ENCODE peak calls at places on chromosomes 1 and 21, in seven cellular contexts. H is tibial artery, U is sigmoid colon, D is tibial nerve, C is astrocyte, P is body of pancreas, B is endothelial cell. Z is an unnamed sample.

GRCh38 chr1:16012590-16013219 is 5.1 kb downstream of the HSPB7 start:
- DNase-seq in H (peak), U (peak), D (peak), C (peak), P (peak), B (no peak), Z (peak)

GRCh38 chr1:66351913-66352312 is 182.0 kb upstream of the SGIP1 start:
- DNase-seq in H (no peak), U (no peak), D (no peak), C (no peak), P (no peak), B (no peak), Z (no peak)

GRCh38 chr1:182003025-182003725 is 58.3 kb downstream of the ZNF648 start:
- DNase-seq in H (no peak), U (no peak), D (no peak), C (no peak), P (no peak), B (no peak), Z (no peak)

GRCh38 chr1:213585402-213585801 is 402.4 kb upstream of the PROX1 start:
- DNase-seq in H (no peak), U (no peak), D (no peak), C (no peak), P (peak), B (no peak), Z (no peak)

GRCh38 chr21:42269382-42269781 is 45.8 kb downstream of the TFF3 start:
- DNase-seq in H (no peak), U (no peak), D (no peak), C (no peak), P (no peak), B (no peak), Z (no peak)

GRCh38 chr1:78254517-78254916 is 208.8 kb downstream of the GIPC2 start:
- DNase-seq in H (no peak), U (no peak), D (no peak), C (peak), P (no peak), B (no peak), Z (no peak)

GRCh38 chr1:10054465-10054864 is 21.7 kb downstream of the UBE4B start:
- DNase-seq in H (no peak), U (no peak), D (no peak), C (no peak), P (no peak), B (no peak), Z (no peak)

GRCh38 chr1:7450772-7451171 is 320.3 kb upstream of the VAMP3 start:
- DNase-seq in H (no peak), U (no peak), D (no peak), C (no peak), P (no peak), B (no peak), Z (no peak)

GRCh38 chr1:224170748-224171478 is 12.1 kb upstream of the DEGS1 start:
- DNase-seq in H (no peak), U (no peak), D (no peak), C (no peak), P (peak), B (no peak), Z (peak)

GRCh38 chr1:31575373-31576140 is 758 bp upstream of the TINAGL1 start:
- DNase-seq in H (no peak), U (peak), D (no peak), C (no peak), P (peak), B (no peak), Z (no peak)

GRCh38 chr1:17028662-17029188 is 17.0 kb upstream of the ATP13A2 start:
- DNase-seq in H (no peak), U (peak), D (no peak), C (no peak), P (peak), B (no peak), Z (no peak)

GRCh38 chr1:45804671-45804973 is 1.2 kb downstream of the MAST2 start:
- DNase-seq in H (no peak), U (no peak), D (no peak), C (no peak), P (no peak), B (no peak), Z (no peak)

GRCh38 chr1:209425959-209426358 is 157.6 kb upstream of the CAMK1G start:
- DNase-seq in H (no peak), U (no peak), D (no peak), C (no peak), P (no peak), B (no peak), Z (no peak)

GRCh38 chr1:205286335-205286950 is 35.1 kb downstream of the NUAK2 start:
- DNase-seq in H (no peak), U (no peak), D (no peak), C (peak), P (no peak), B (no peak), Z (peak)

GRCh38 chr1:1314237-1314586 is 5.8 kb downstream of the PUSL1 start:
- DNase-seq in H (no peak), U (no peak), D (no peak), C (no peak), P (no peak), B (no peak), Z (no peak)

GRCh38 chr1:229229137-229229720 is 41.7 kb upstream of the RAB4A start:
- DNase-seq in H (no peak), U (peak), D (no peak), C (no peak), P (peak), B (peak), Z (no peak)

GRCh38 chr1:7267493-7267892 is 482.2 kb downstream of the CAMTA1 start:
- DNase-seq in H (no peak), U (no peak), D (no peak), C (peak), P (no peak), B (no peak), Z (no peak)

GRCh38 chr21:46532080-46532479 is 72.8 kb downstream of the S100B start:
- DNase-seq in H (no peak), U (no peak), D (no peak), C (no peak), P (no peak), B (no peak), Z (peak)

GRCh38 chr1:11850121-11850520 is 2.5 kb upstream of the NPPA start:
- DNase-seq in H (no peak), U (no peak), D (no peak), C (no peak), P (no peak), B (no peak), Z (no peak)

GRCh38 chr21:37758997-37759396 is 157.3 kb downstream of the KCNJ6 start:
- DNase-seq in H (no peak), U (no peak), D (no peak), C (peak), P (peak), B (peak), Z (no peak)

GRCh38 chr1:57269621-57270235 is 154.1 kb downstream of the DAB1 start:
- DNase-seq in H (no peak), U (no peak), D (no peak), C (no peak), P (no peak), B (no peak), Z (no peak)

GRCh38 chr1:10888289-10888688 is 91.8 kb upstream of the CASZ1 start:
- DNase-seq in H (no peak), U (no peak), D (no peak), C (no peak), P (no peak), B (peak), Z (no peak)

GRCh38 chr1:52264530-52265115 is 101.4 kb downstream of the CC2D1B start:
- DNase-seq in H (no peak), U (no peak), D (no peak), C (peak), P (no peak), B (no peak), Z (no peak)
- TF ChIP-seq CTCF in H (no peak), U (no peak), D (no peak), C (no peak), P (no peak), B (no peak), Z (no peak)

DNA sequence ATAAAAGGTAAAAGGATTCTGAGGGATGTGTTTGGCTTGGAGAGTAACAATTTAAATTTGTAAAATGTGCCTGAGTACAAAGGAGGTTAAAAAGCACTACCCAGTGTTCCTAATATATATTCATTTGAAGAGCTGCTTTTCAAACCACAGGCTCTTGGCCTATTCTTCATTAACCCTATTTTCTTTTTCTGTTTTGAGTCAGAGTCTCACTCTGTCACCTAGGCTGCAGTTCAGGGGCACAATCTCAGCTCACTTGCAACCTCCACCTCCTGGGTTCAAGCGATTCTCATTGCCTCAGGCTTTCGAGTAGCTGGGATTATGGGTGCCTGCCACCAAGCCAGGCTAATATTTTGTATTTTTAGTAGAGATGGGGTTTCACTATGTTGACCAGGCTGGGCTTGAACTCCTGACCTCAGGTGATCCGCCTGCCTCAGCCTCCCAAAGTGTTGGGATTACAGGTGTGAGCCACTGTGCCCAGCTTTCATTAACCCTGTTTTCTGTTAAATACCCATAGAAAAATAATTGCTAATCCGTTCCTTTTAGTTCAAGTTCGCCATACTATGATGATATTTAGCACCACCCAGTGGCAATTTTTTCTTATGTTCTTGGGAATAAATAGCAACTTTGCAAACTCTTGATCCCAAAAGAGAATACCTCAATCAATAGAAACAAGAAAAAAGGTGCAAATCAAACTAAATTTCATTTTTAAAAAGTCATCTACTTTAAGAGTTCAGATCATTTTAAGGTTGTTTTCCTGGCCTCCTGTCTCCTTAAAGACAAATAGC is 30.5 kb downstream of the ZBTB8OS start:
- DNase-seq in H (no peak), U (no peak), D (peak), C (no peak), P (no peak), B (no peak), Z (no peak)
- TF ChIP-seq CTCF in H (no peak), U (no peak), D (no peak), C (no peak), P (peak), B (no peak), Z (no peak)

GRCh38 chr1:58782308-58783089 is 1.3 kb downstream of the JUN start:
- DNase-seq in H (peak), U (peak), D (peak), C (peak), P (peak), B (peak), Z (peak)
- TF ChIP-seq CTCF in H (no peak), U (no peak), D (no peak), C (no peak), P (no peak), B (no peak), Z (peak)

GRCh38 chr1:20600156-20600555 is 11.3 kb downstream of the CDA start:
- DNase-seq in H (no peak), U (no peak), D (no peak), C (no peak), P (no peak), B (no peak), Z (no peak)

GRCh38 chr1:20602851-20603450 is 14.1 kb downstream of the CDA start:
- DNase-seq in H (no peak), U (no peak), D (no peak), C (no peak), P (no peak), B (no peak), Z (no peak)

GRCh38 chr1:20601123-20601825 is 12.4 kb downstream of the CDA start:
- DNase-seq in H (no peak), U (no peak), D (no peak), C (peak), P (no peak), B (no peak), Z (no peak)

GRCh38 chr1:20604678-20605077 is 15.8 kb downstream of the CDA start:
- DNase-seq in H (no peak), U (no peak), D (no peak), C (no peak), P (no peak), B (no peak), Z (no peak)

DNA sequence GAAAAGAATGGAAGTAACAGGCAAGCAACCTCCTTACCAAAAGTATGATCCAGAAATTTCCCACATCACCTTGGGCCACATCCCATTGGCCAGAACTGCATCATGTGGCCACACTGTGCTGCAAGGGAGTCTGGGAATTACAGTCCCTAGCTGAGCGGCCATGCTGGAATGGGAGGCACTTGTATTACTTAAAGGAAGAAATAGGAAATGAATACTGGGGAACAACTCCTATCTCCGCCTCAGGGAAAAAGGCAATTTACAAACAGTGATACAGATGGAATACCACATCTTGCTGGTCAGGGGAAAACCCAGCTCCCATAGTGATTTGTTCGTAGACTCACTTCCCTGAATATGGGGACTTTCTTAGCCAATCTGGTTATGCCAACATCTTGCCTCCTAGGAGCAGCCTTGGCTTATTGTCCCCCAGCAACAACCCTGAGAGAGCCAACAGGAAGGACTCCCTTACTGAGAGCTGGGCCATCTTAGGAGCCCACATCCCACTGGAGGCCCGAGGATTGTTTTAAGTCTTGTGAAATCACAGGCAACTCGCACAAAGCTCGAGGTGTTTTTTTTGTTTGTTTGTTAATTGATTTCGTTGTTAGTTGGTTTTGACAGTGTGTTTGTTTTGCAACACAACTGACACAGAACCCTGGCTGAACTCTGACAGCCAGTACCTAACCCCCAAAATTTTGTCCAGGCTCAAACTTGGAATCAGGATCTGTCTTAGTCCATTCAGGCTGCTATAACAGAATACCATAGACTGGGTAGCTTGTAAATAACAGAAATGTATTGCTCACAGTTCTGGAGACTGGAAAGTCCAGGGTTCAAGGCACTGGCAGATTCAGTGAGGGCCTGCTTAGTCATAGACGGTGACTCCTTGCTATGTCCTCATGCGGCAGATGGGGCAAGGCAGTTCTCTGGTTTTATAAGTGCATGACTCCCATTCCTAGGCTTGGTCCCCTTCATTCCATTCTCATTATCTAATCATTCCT is 14.9 kb downstream of the CDA start:
- DNase-seq in H (no peak), U (no peak), D (no peak), C (peak), P (no peak), B (no peak), Z (no peak)
- TF ChIP-seq CTCF in H (no peak), U (no peak), D (no peak), C (no peak), P (no peak), B (no peak), Z (no peak)

GRCh38 chr1:147815503-147815902 is 55.1 kb upstream of the GJA5 start:
- DNase-seq in H (no peak), U (no peak), D (no peak), C (no peak), P (no peak), B (no peak), Z (no peak)
- TF ChIP-seq CTCF in H (no peak), U (no peak), D (no peak), C (no peak), P (no peak), B (no peak), Z (no peak)

DNA sequence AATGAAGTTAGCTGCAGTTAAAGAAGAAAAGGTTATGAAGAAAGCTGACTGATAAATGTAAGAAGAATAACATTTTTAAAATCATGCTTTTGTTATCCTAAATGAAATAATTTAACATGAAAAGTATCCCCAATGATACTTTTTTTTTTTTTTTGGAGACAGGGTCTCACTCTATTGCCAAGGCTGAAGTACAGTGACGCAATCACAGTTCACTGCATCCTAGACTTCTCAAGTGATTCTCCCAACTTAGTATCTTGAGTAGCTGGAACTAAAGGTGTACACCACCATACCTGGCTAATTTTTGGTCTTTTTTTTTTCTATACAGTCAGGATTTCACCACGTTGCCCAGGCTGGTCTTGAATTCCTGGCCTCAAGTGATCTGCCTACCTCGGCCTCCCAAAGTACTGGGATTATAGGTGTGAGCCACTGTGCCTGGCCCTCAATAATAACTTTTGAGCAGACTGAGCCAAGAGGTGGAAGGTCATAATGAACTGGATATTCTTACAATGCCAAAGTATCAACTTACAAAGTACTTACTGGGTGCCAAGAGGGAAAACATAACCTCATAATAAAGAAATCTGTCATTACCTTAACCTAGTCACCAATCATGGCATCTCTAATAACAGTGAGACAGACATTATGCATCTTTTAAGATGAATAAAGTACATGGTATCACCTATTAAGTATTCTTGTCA is 94.5 kb downstream of the EVI5 start:
- DNase-seq in H (no peak), U (no peak), D (no peak), C (no peak), P (no peak), B (no peak), Z (no peak)
- TF ChIP-seq CTCF in H (no peak), U (no peak), D (no peak), C (no peak), P (no peak), B (no peak), Z (no peak)

GRCh38 chr1:201506573-201507567 is at the start of gene CSRP1:
- DNase-seq in H (peak), U (peak), D (peak), C (peak), P (peak), B (peak), Z (peak)
- TF ChIP-seq CTCF in H (no peak), U (no peak), D (peak), C (no peak), P (peak), B (no peak), Z (peak)

DNA sequence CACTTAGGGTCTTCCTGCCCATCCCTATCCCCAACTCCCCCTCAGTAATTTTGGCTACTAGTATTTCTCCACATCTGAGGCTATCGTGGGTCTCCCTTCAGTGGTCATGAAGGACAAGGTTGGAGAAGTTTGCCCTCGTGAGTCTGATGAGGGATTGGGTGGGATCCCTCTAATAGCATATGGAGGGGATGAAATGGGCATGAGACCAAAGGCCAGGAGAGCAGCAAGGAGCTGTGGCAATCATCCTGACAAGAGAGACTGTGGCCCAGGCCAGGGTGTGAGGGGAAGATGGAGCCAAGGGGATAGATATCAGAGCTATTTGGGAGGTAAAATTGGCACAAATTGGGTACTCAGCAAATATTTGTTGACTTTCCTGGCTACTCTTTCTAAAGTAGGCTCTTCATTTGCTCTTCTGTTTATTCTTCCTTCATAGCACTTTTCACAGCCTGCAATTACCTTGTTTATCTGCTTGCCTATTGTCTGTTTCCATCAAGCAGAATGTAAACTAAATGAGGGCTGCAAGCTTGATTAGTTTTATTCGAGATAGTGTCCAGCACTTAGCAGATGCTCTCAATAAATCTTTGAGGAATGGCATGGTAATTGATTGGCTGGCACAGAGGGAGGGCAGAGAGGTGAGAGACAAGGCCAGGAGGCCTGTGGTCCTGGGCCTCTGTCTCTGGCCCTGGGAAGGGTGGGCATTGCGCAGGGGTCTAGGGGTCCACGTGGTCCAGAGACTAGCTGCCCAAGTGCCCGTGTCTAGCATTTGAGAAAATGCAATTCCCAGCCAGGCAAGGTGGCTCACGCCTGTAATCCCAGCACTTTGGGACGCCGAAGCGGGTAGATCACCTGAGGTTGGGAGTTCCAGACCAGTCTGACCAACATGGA is 1.5 kb upstream of the PLK3 start:
- DNase-seq in H (peak), U (peak), D (no peak), C (no peak), P (no peak), B (no peak), Z (no peak)
- TF ChIP-seq CTCF in H (no peak), U (no peak), D (no peak), C (no peak), P (no peak), B (no peak), Z (no peak)

GRCh38 chr1:160834945-160835565 is 27.6 kb downstream of the CD244 start:
- DNase-seq in H (no peak), U (no peak), D (peak), C (peak), P (peak), B (peak), Z (peak)
- TF ChIP-seq CTCF in H (peak), U (no peak), D (peak), C (peak), P (peak), B (peak), Z (peak)

GRCh38 chr1:43994794-43995790 is 3.7 kb downstream of the CCDC24 start:
- DNase-seq in H (no peak), U (no peak), D (no peak), C (no peak), P (no peak), B (peak), Z (no peak)
- TF ChIP-seq CTCF in H (no peak), U (no peak), D (no peak), C (no peak), P (no peak), B (no peak), Z (no peak)

Z was measured in CD4-positive, alpha-beta T cell.